ENCODE peak calls at places on chromosomes 16 and 17, in four cellular contexts. One of them, this sample, is unnamed.

GRCh38 chr16:49924078-49924477 is 68.2 kb upstream of the ZNF423 start:
- DNase-seq in dermis microvascular lymphatic vessel endothelial cell: no peak
- DNase-seq in activated naive CD8-positive, alpha-beta T cell treated with anti-CD3 and anti-CD28 coated beads for 36 hours: no peak
- DNase-seq in suprapubic skin: no peak
- DNase-seq in this sample: no peak

GRCh38 chr17:28760561-28760960 is 16.8 kb downstream of the TRAF4 start:
- DNase-seq in dermis microvascular lymphatic vessel endothelial cell: no peak
- DNase-seq in activated naive CD8-positive, alpha-beta T cell treated with anti-CD3 and anti-CD28 coated beads for 36 hours: no peak
- DNase-seq in suprapubic skin: no peak
- DNase-seq in this sample: no peak

GRCh38 chr17:4901648-4902344 is 1.1 kb downstream of the CHRNE start:
- DNase-seq in dermis microvascular lymphatic vessel endothelial cell: peak
- DNase-seq in activated naive CD8-positive, alpha-beta T cell treated with anti-CD3 and anti-CD28 coated beads for 36 hours: no peak
- DNase-seq in suprapubic skin: no peak
- DNase-seq in this sample: peak

GRCh38 chr17:55567240-55568216 is 56.3 kb upstream of the SMIM36 start:
- DNase-seq in dermis microvascular lymphatic vessel endothelial cell: no peak
- DNase-seq in activated naive CD8-positive, alpha-beta T cell treated with anti-CD3 and anti-CD28 coated beads for 36 hours: no peak
- DNase-seq in suprapubic skin: no peak
- DNase-seq in this sample: no peak

GRCh38 chr17:17041571-17042380 is 481 bp upstream of the MPRIP start:
- DNase-seq in dermis microvascular lymphatic vessel endothelial cell: peak
- DNase-seq in activated naive CD8-positive, alpha-beta T cell treated with anti-CD3 and anti-CD28 coated beads for 36 hours: peak
- DNase-seq in suprapubic skin: peak
- DNase-seq in this sample: peak

GRCh38 chr16:52676951-52677350 is 130.0 kb upstream of the TOX3 start:
- DNase-seq in dermis microvascular lymphatic vessel endothelial cell: no peak
- DNase-seq in activated naive CD8-positive, alpha-beta T cell treated with anti-CD3 and anti-CD28 coated beads for 36 hours: no peak
- DNase-seq in suprapubic skin: no peak
- DNase-seq in this sample: no peak

GRCh38 chr17:9363440-9364350 is 211.9 kb downstream of the STX8 start:
- DNase-seq in dermis microvascular lymphatic vessel endothelial cell: no peak
- DNase-seq in activated naive CD8-positive, alpha-beta T cell treated with anti-CD3 and anti-CD28 coated beads for 36 hours: peak
- DNase-seq in suprapubic skin: no peak
- DNase-seq in this sample: no peak

GRCh38 chr17:40323731-40324650 is 15.0 kb downstream of the RARA start:
- DNase-seq in dermis microvascular lymphatic vessel endothelial cell: peak
- DNase-seq in activated naive CD8-positive, alpha-beta T cell treated with anti-CD3 and anti-CD28 coated beads for 36 hours: peak
- DNase-seq in suprapubic skin: peak
- DNase-seq in this sample: peak

GRCh38 chr17:74519951-74520553 is 11.2 kb downstream of the CD300LB start:
- DNase-seq in dermis microvascular lymphatic vessel endothelial cell: no peak
- DNase-seq in activated naive CD8-positive, alpha-beta T cell treated with anti-CD3 and anti-CD28 coated beads for 36 hours: no peak
- DNase-seq in suprapubic skin: peak
- DNase-seq in this sample: no peak

GRCh38 chr17:44205962-44206824 is 6.5 kb upstream of the ATXN7L3 start:
- DNase-seq in dermis microvascular lymphatic vessel endothelial cell: no peak
- DNase-seq in activated naive CD8-positive, alpha-beta T cell treated with anti-CD3 and anti-CD28 coated beads for 36 hours: peak
- DNase-seq in suprapubic skin: no peak
- DNase-seq in this sample: no peak

GRCh38 chr17:924711-925480 is 54.7 kb downstream of the NXN start:
- DNase-seq in dermis microvascular lymphatic vessel endothelial cell: no peak
- DNase-seq in activated naive CD8-positive, alpha-beta T cell treated with anti-CD3 and anti-CD28 coated beads for 36 hours: no peak
- DNase-seq in suprapubic skin: no peak
- DNase-seq in this sample: no peak

GRCh38 chr17:70060415-70060814 is 14.6 kb upstream of the KCNJ16 start:
- DNase-seq in dermis microvascular lymphatic vessel endothelial cell: peak
- DNase-seq in activated naive CD8-positive, alpha-beta T cell treated with anti-CD3 and anti-CD28 coated beads for 36 hours: no peak
- DNase-seq in suprapubic skin: no peak
- DNase-seq in this sample: no peak

GRCh38 chr17:75396781-75397180 is 8.7 kb downstream of the GRB2 start:
- DNase-seq in dermis microvascular lymphatic vessel endothelial cell: no peak
- DNase-seq in activated naive CD8-positive, alpha-beta T cell treated with anti-CD3 and anti-CD28 coated beads for 36 hours: no peak
- DNase-seq in suprapubic skin: no peak
- DNase-seq in this sample: no peak

GRCh38 chr16:68349838-68350410 is 39.1 kb downstream of the PRMT7 start:
- DNase-seq in dermis microvascular lymphatic vessel endothelial cell: no peak
- DNase-seq in activated naive CD8-positive, alpha-beta T cell treated with anti-CD3 and anti-CD28 coated beads for 36 hours: no peak
- DNase-seq in suprapubic skin: no peak
- DNase-seq in this sample: peak

GRCh38 chr16:55498101-55498500 is 10.8 kb upstream of the LPCAT2 start:
- DNase-seq in dermis microvascular lymphatic vessel endothelial cell: no peak
- DNase-seq in activated naive CD8-positive, alpha-beta T cell treated with anti-CD3 and anti-CD28 coated beads for 36 hours: no peak
- DNase-seq in suprapubic skin: peak
- DNase-seq in this sample: no peak

This sample was measured in chondrocyte.